ENCODE peak calls at places on chromosomes 7 and 10, in eight cellular contexts. T is skeletal muscle cell; B is stimulated activated CD4-positive, alpha-beta T cell treated with anti-CD3 and anti-CD28 coated beads, Interleukin-1b, Interleukin-23, amount 100 ng/mL, for 48 hours; S is head of caudate nucleus; V is DND-41; J is brain microvascular endothelial cell; K is activated CD4-positive, alpha-beta T cell treated with anti-CD3 and anti-CD28 coated beads, Interleukin-2, amount 10 ng/mL, durations not matched to agents 24 days and 14 days; Y is amniotic stem cell. Q is an unnamed sample.

GRCh38 chr7:28142650-28143049 is 37.9 kb downstream of the JAZF1 start:
- DNase-seq in T (no peak), B (no peak), S (peak), V (no peak), J (no peak), K (no peak), Y (no peak), Q (no peak)

GRCh38 chr10:130461631-130462030 is 325.4 kb downstream of the GLRX3 start:
- DNase-seq in T (no peak), B (no peak), S (no peak), V (no peak), J (no peak), K (no peak), Y (no peak), Q (no peak)

GRCh38 chr10:72065439-72066025 is 22.8 kb downstream of the SPOCK2 start:
- DNase-seq in T (no peak), B (no peak), S (no peak), V (no peak), J (no peak), K (no peak), Y (no peak), Q (no peak)

GRCh38 chr7:12786494-12786893 is 99.1 kb downstream of the ARL4A start:
- DNase-seq in T (no peak), B (no peak), S (no peak), V (no peak), J (no peak), K (no peak), Y (no peak), Q (no peak)

GRCh38 chr10:2887391-2888070 is 179.8 kb upstream of the PFKP start:
- DNase-seq in T (no peak), B (no peak), S (no peak), V (peak), J (no peak), K (no peak), Y (no peak), Q (no peak)

GRCh38 chr7:115600196-115600595 is 430.4 kb downstream of the TFEC start:
- DNase-seq in T (no peak), B (no peak), S (no peak), V (no peak), J (no peak), K (no peak), Y (no peak), Q (no peak)

GRCh38 chr10:52951819-52952218 is 179.2 kb upstream of the MBL2 start:
- DNase-seq in T (no peak), B (no peak), S (no peak), V (no peak), J (peak), K (no peak), Y (no peak), Q (peak)

GRCh38 chr7:65840446-65840845 is 32.4 kb upstream of the VKORC1L1 start:
- DNase-seq in T (no peak), B (no peak), S (no peak), V (no peak), J (no peak), K (no peak), Y (no peak), Q (no peak)

GRCh38 chr7:149456770-149457421 is 4.0 kb downstream of the ZNF777 start:
- DNase-seq in T (no peak), B (no peak), S (no peak), V (no peak), J (no peak), K (no peak), Y (no peak), Q (no peak)

Q was measured in GM18507.